ENCODE peak calls at places on chromosomes 3 and 15, in five cellular contexts. One of them, this sample, is unnamed.
A peak's percentile ranks its signal among the peaks of the same experiment; 100 is the strongest.

GRCh38 chr15:55823191-55823670 is 80.3 kb upstream of the PRTG start:
- DNase-seq in HL-60: no peak
- DNase-seq in mammary epithelial cell: peak; percentile 59
- DNase-seq in activated CD4-positive, alpha-beta T cell treated with anti-CD3 and anti-CD28 coated beads for 48 hours: no peak
- DNase-seq in left cardiac atrium: no peak
- DNase-seq in this sample: peak; percentile 67

GRCh38 chr3:52831500-52832301 is 1.2 kb upstream of the ITIH4 start:
- DNase-seq in HL-60: peak; percentile 77
- DNase-seq in mammary epithelial cell: peak; percentile 60
- DNase-seq in activated CD4-positive, alpha-beta T cell treated with anti-CD3 and anti-CD28 coated beads for 48 hours: no peak
- DNase-seq in left cardiac atrium: peak; percentile 65
- DNase-seq in this sample: peak; percentile 85

GRCh38 chr3:111812680-111813079 is 46.4 kb upstream of the PHLDB2 start:
- DNase-seq in HL-60: no peak
- DNase-seq in mammary epithelial cell: no peak
- DNase-seq in activated CD4-positive, alpha-beta T cell treated with anti-CD3 and anti-CD28 coated beads for 48 hours: no peak
- DNase-seq in left cardiac atrium: no peak
- DNase-seq in this sample: peak; percentile 55

GRCh38 chr3:141452045-141452444 is 34.8 kb upstream of the RASA2 start:
- DNase-seq in HL-60: peak; percentile 53
- DNase-seq in mammary epithelial cell: peak; percentile 31
- DNase-seq in activated CD4-positive, alpha-beta T cell treated with anti-CD3 and anti-CD28 coated beads for 48 hours: peak; percentile 35
- DNase-seq in left cardiac atrium: no peak
- DNase-seq in this sample: peak; percentile 75

GRCh38 chr3:58260261-58260731 is 22.7 kb downstream of the ABHD6 start:
- DNase-seq in HL-60: no peak
- DNase-seq in mammary epithelial cell: peak; percentile 35
- DNase-seq in activated CD4-positive, alpha-beta T cell treated with anti-CD3 and anti-CD28 coated beads for 48 hours: peak; percentile 35
- DNase-seq in left cardiac atrium: no peak
- DNase-seq in this sample: peak; percentile 70

GRCh38 chr3:69948246-69948862 is 51.2 kb upstream of the SAMMSON start:
- DNase-seq in HL-60: no peak
- DNase-seq in mammary epithelial cell: peak; percentile 9
- DNase-seq in activated CD4-positive, alpha-beta T cell treated with anti-CD3 and anti-CD28 coated beads for 48 hours: no peak
- DNase-seq in left cardiac atrium: no peak
- DNase-seq in this sample: peak; percentile 45

GRCh38 chr3:39809181-39809994 is at the start of gene MYRIP:
- DNase-seq in HL-60: peak; percentile 16
- DNase-seq in mammary epithelial cell: no peak
- DNase-seq in activated CD4-positive, alpha-beta T cell treated with anti-CD3 and anti-CD28 coated beads for 48 hours: peak; percentile 5
- DNase-seq in left cardiac atrium: peak; percentile 74
- DNase-seq in this sample: peak; percentile 85

GRCh38 chr15:45457215-45457614 is 65.3 kb downstream of the SLC30A4 start:
- DNase-seq in HL-60: no peak
- DNase-seq in mammary epithelial cell: peak; percentile 58
- DNase-seq in activated CD4-positive, alpha-beta T cell treated with anti-CD3 and anti-CD28 coated beads for 48 hours: peak; percentile 11
- DNase-seq in left cardiac atrium: no peak
- DNase-seq in this sample: no peak